ENCODE peak calls at places on chromosomes 5 and 9, in six cellular contexts. N, F, G, L, X and A are unnamed samples.

GRCh38 chr5:83219077-83219476 is 141.7 kb downstream of the XRCC4 start:
- DNase-seq in L (no peak), X (no peak), G (no peak), F (no peak), N (no peak), A (no peak)

GRCh38 chr5:55836191-55836590 is 15.0 kb upstream of the IL31RA start:
- DNase-seq in L (no peak), N (no peak), X (no peak), G (no peak), F (no peak), A (no peak)

GRCh38 chr9:76215066-76215465 is 179.2 kb downstream of the RFK start:
- DNase-seq in G (no peak), N (no peak), L (peak; percentile 53), X (no peak), F (no peak), A (peak; percentile 3)

GRCh38 chr5:137639645-137640044 is 96.2 kb downstream of the KLHL3 start:
- DNase-seq in X (no peak), L (no peak), F (no peak), N (no peak), G (no peak), A (no peak)

GRCh38 chr9:12934515-12935301 is 159.9 kb downstream of the LURAP1L start:
- DNase-seq in G (no peak), X (no peak), L (no peak), N (no peak), F (peak; percentile 50), A (no peak)

GRCh38 chr9:121886759-121887485 is 206.2 kb downstream of the TTLL11 start:
- DNase-seq in X (no peak), F (peak; percentile 48), G (no peak), L (no peak), N (no peak), A (no peak)

GRCh38 chr9:371349-371748 is 156.7 kb downstream of the DOCK8 start:
- DNase-seq in F (no peak), L (no peak), N (no peak), X (no peak), G (no peak), A (no peak)

GRCh38 chr5:73482383-73483193 is 15.7 kb upstream of the BTF3 start:
- DNase-seq in F (no peak), L (peak; percentile 27), N (no peak), G (no peak), X (no peak), A (no peak)

GRCh38 chr5:162842725-162843124 is 594.7 kb upstream of the CCNG1 start:
- DNase-seq in G (no peak), L (no peak), N (no peak), F (no peak), X (no peak), A (no peak)

GRCh38 chr5:36614657-36615308 is 8.4 kb downstream of the SLC1A3 start:
- DNase-seq in X (no peak), F (no peak), L (no peak), N (no peak), G (no peak), A (no peak)

GRCh38 chr9:34334337-34334824 is 5.0 kb downstream of the NUDT2 start:
- DNase-seq in G (no peak), L (no peak), N (no peak), F (no peak), X (no peak), A (no peak)

GRCh38 chr9:117636681-117637080 is 67.5 kb upstream of the TLR4 start:
- DNase-seq in L (no peak), G (no peak), N (no peak), X (no peak), F (no peak), A (no peak)

GRCh38 chr9:87857141-87857947 is 25.3 kb upstream of the SPATA31E1 start:
- DNase-seq in F (no peak), X (no peak), G (no peak), N (no peak), L (no peak), A (no peak)

GRCh38 chr9:127753556-127753955 is 18.5 kb upstream of the TOR2A start:
- DNase-seq in F (no peak), X (no peak), G (no peak), N (no peak), L (no peak), A (no peak)

GRCh38 chr5:97417977-97418376 is 234.9 kb upstream of the RIOK2 start:
- DNase-seq in F (no peak), L (no peak), N (no peak), G (no peak), X (no peak), A (no peak)

GRCh38 chr5:138252944-138253343 is 21.5 kb downstream of the GFRA3 start:
- DNase-seq in N (peak; percentile 47), X (no peak), F (no peak), G (peak; percentile 53), L (no peak), A (no peak)

GRCh38 chr5:68771747-68772146 is 322.1 kb upstream of the SLC30A5 start:
- DNase-seq in N (no peak), G (no peak), L (no peak), X (peak; percentile 30), F (no peak), A (no peak)

GRCh38 chr9:84371737-84372136 is 31.2 kb upstream of the SLC28A3 start:
- DNase-seq in F (no peak), G (no peak), N (no peak), X (no peak), L (peak; percentile 19), A (peak; percentile 57)

GRCh38 chr9:81599837-81600236 is 89.5 kb downstream of the TLE1 start:
- DNase-seq in X (no peak), G (no peak), F (no peak), L (no peak), N (no peak), A (no peak)

GRCh38 chr9:121999556-121999955 is 93.6 kb downstream of the TTLL11 start:
- DNase-seq in G (no peak), N (no peak), L (no peak), F (no peak), X (no peak), A (no peak)

GRCh38 chr9:995776-996175 is 19.3 kb downstream of the DMRT3 start:
- DNase-seq in L (no peak), X (no peak), N (no peak), G (no peak), F (no peak), A (no peak)

GRCh38 chr5:141517902-141518610 is 29.2 kb downstream of the PCDHGC5 start:
- DNase-seq in F (no peak), X (peak; percentile 62), G (no peak), L (no peak), N (no peak), A (no peak)

GRCh38 chr5:88288798-88289197 is 20.2 kb upstream of the TMEM161B start:
- DNase-seq in N (no peak), X (no peak), G (no peak), F (no peak), L (no peak), A (no peak)

GRCh38 chr5:115069087-115069968 is 100.4 kb downstream of the TRIM36 start:
- DNase-seq in N (no peak), X (peak; percentile 7), L (peak; percentile 24), G (peak; percentile 7), F (peak; percentile 74), A (peak; percentile 15)

GRCh38 chr5:132669455-132669820 is 4.4 kb upstream of the IL4 start:
- DNase-seq in X (no peak), G (no peak), L (no peak), N (no peak), F (no peak), A (no peak)

GRCh38 chr5:72468606-72469005 is 38.6 kb downstream of the ZNF366 start:
- DNase-seq in L (no peak), N (no peak), F (no peak), G (no peak), X (no peak), A (no peak)

GRCh38 chr9:114413909-114414308 is 26.1 kb upstream of the AKNA start:
- DNase-seq in X (no peak), L (peak; percentile 91), N (peak; percentile 44), F (no peak), G (no peak), A (no peak)

GRCh38 chr9:122444366-122444765 is 33.4 kb downstream of the OR1J1 start:
- DNase-seq in F (no peak), N (no peak), L (no peak), X (no peak), G (no peak), A (no peak)

GRCh38 chr9:98916660-98917059 is 27.0 kb upstream of the COL15A1 start:
- DNase-seq in F (no peak), N (no peak), L (peak; percentile 53), X (no peak), G (no peak), A (no peak)

GRCh38 chr9:99389087-99390033 is 167.3 kb downstream of the SEC61B start:
- DNase-seq in N (no peak), L (no peak), X (no peak), G (no peak), F (no peak), A (no peak)

GRCh38 chr9:98359569-98359968 is 104.1 kb upstream of the TBC1D2 start:
- DNase-seq in X (no peak), L (no peak), F (no peak), G (no peak), N (peak; percentile 1), A (no peak)

GRCh38 chr9:69867081-69867814 is 46.6 kb downstream of the CFAP95 start:
- DNase-seq in G (no peak), L (no peak), X (no peak), N (no peak), F (no peak), A (no peak)

GRCh38 chr5:178206166-178207101 is 2.1 kb downstream of the HNRNPAB start:
- DNase-seq in G (no peak), N (no peak), F (no peak), X (no peak), L (no peak), A (no peak)

GRCh38 chr5:158013939-158014338 is 155.0 kb upstream of the CLINT1 start:
- DNase-seq in F (peak; percentile 50), G (peak; percentile 44), X (no peak), L (peak; percentile 20), N (peak; percentile 21), A (no peak)
- TF ChIP-seq CTCF in F (peak; percentile 64), G (peak; percentile 63), X (peak; percentile 53), L (peak; percentile 63), N (peak; percentile 48), A (peak; percentile 66)

GRCh38 chr9:131276107-131276888 is at the start of gene FAM78A:
- DNase-seq in F (no peak), N (no peak), L (no peak), X (peak; percentile 77), G (peak; percentile 75), A (no peak)
- TF ChIP-seq CTCF in F (no peak), N (peak; percentile 15), L (no peak), X (no peak), G (peak; percentile 28), A (no peak)

GRCh38 chr5:63306909-63307308 is 655.3 kb downstream of the HTR1A start:
- DNase-seq in G (no peak), F (no peak), L (no peak), N (no peak), X (no peak), A (no peak)
- TF ChIP-seq CTCF in G (no peak), F (no peak), L (no peak), N (no peak), X (no peak), A (no peak)

GRCh38 chr5:59491944-59492343 is 401.6 kb downstream of the PDE4D start:
- DNase-seq in F (no peak), N (no peak), G (no peak), L (no peak), X (no peak), A (no peak)

GRCh38 chr5:59500014-59500413 is 393.5 kb downstream of the PDE4D start:
- DNase-seq in N (no peak), L (peak; percentile 22), F (no peak), X (no peak), G (no peak), A (no peak)

GRCh38 chr5:59496524-59497134 is 396.9 kb downstream of the PDE4D start:
- DNase-seq in N (peak; percentile 20), F (peak; percentile 60), X (no peak), L (no peak), G (no peak), A (no peak)
- TF ChIP-seq CTCF in N (peak; percentile 17), F (peak; percentile 71), X (peak; percentile 46), L (peak; percentile 28), G (peak; percentile 46), A (peak; percentile 58)